ENCODE peak calls at places on chromosomes 7 and 10, in eight cellular contexts. One of them, this sample, is unnamed.

GRCh38 chr7:155693826-155694225 is 49.4 kb downstream of the RBM33 start:
- DNase-seq in K562: no peak
- DNase-seq in stimulated activated CD8-positive, alpha-beta memory T cell treated with anti-CD3 and anti-CD28 coated beads, Interleukin-15, amount 100 ng/mL, for 4 hours: no peak
- DNase-seq in GM12891: no peak
- DNase-seq in T-helper 2 cell treated with Interferon-gamma antibody and Interleukin-4, amounts not matched to agents 5 μg/mL and 100 μg/mL, for 36 hours: no peak
- DNase-seq in posterior cingulate gyrus: no peak
- DNase-seq in AG08395: peak
- DNase-seq in posterior vena cava: no peak
- DNase-seq in this sample: no peak

GRCh38 chr10:124591123-124591495 is 129.5 kb downstream of the LHPP start:
- DNase-seq in AG08395: no peak
- DNase-seq in posterior cingulate gyrus: no peak
- DNase-seq in posterior vena cava: no peak
- DNase-seq in T-helper 2 cell treated with Interferon-gamma antibody and Interleukin-4, amounts not matched to agents 5 μg/mL and 100 μg/mL, for 36 hours: no peak
- DNase-seq in K562: no peak
- DNase-seq in stimulated activated CD8-positive, alpha-beta memory T cell treated with anti-CD3 and anti-CD28 coated beads, Interleukin-15, amount 100 ng/mL, for 4 hours: no peak
- DNase-seq in GM12891: no peak
- DNase-seq in this sample: no peak

GRCh38 chr10:86443069-86443468 is 76.5 kb upstream of the GRID1 start:
- DNase-seq in posterior vena cava: no peak
- DNase-seq in T-helper 2 cell treated with Interferon-gamma antibody and Interleukin-4, amounts not matched to agents 5 μg/mL and 100 μg/mL, for 36 hours: no peak
- DNase-seq in posterior cingulate gyrus: no peak
- DNase-seq in stimulated activated CD8-positive, alpha-beta memory T cell treated with anti-CD3 and anti-CD28 coated beads, Interleukin-15, amount 100 ng/mL, for 4 hours: no peak
- DNase-seq in GM12891: no peak
- DNase-seq in AG08395: peak
- DNase-seq in K562: no peak
- DNase-seq in this sample: peak

GRCh38 chr7:22610871-22611757 is 111.1 kb upstream of the STEAP1B start:
- DNase-seq in posterior cingulate gyrus: no peak
- DNase-seq in K562: no peak
- DNase-seq in GM12891: no peak
- DNase-seq in AG08395: peak
- DNase-seq in stimulated activated CD8-positive, alpha-beta memory T cell treated with anti-CD3 and anti-CD28 coated beads, Interleukin-15, amount 100 ng/mL, for 4 hours: no peak
- DNase-seq in posterior vena cava: no peak
- DNase-seq in T-helper 2 cell treated with Interferon-gamma antibody and Interleukin-4, amounts not matched to agents 5 μg/mL and 100 μg/mL, for 36 hours: no peak
- DNase-seq in this sample: peak

GRCh38 chr7:157397751-157398691 is 61.2 kb downstream of the DNAJB6 start:
- DNase-seq in stimulated activated CD8-positive, alpha-beta memory T cell treated with anti-CD3 and anti-CD28 coated beads, Interleukin-15, amount 100 ng/mL, for 4 hours: no peak
- DNase-seq in posterior vena cava: peak
- DNase-seq in K562: peak
- DNase-seq in GM12891: no peak
- DNase-seq in T-helper 2 cell treated with Interferon-gamma antibody and Interleukin-4, amounts not matched to agents 5 μg/mL and 100 μg/mL, for 36 hours: no peak
- DNase-seq in AG08395: peak
- DNase-seq in posterior cingulate gyrus: no peak
- DNase-seq in this sample: peak

GRCh38 chr7:107370816-107371215 is 99.0 kb upstream of the GPR22 start:
- DNase-seq in AG08395: no peak
- DNase-seq in stimulated activated CD8-positive, alpha-beta memory T cell treated with anti-CD3 and anti-CD28 coated beads, Interleukin-15, amount 100 ng/mL, for 4 hours: no peak
- DNase-seq in posterior vena cava: no peak
- DNase-seq in posterior cingulate gyrus: no peak
- DNase-seq in K562: no peak
- DNase-seq in GM12891: no peak
- DNase-seq in T-helper 2 cell treated with Interferon-gamma antibody and Interleukin-4, amounts not matched to agents 5 μg/mL and 100 μg/mL, for 36 hours: no peak
- DNase-seq in this sample: no peak

GRCh38 chr7:94045566-94045965 is 41.4 kb upstream of the BET1 start:
- DNase-seq in posterior vena cava: no peak
- DNase-seq in GM12891: no peak
- DNase-seq in K562: no peak
- DNase-seq in AG08395: no peak
- DNase-seq in T-helper 2 cell treated with Interferon-gamma antibody and Interleukin-4, amounts not matched to agents 5 μg/mL and 100 μg/mL, for 36 hours: no peak
- DNase-seq in posterior cingulate gyrus: no peak
- DNase-seq in stimulated activated CD8-positive, alpha-beta memory T cell treated with anti-CD3 and anti-CD28 coated beads, Interleukin-15, amount 100 ng/mL, for 4 hours: no peak
- DNase-seq in this sample: peak

GRCh38 chr10:89120931-89121907 is 85.9 kb downstream of the CH25H start:
- DNase-seq in stimulated activated CD8-positive, alpha-beta memory T cell treated with anti-CD3 and anti-CD28 coated beads, Interleukin-15, amount 100 ng/mL, for 4 hours: no peak
- DNase-seq in GM12891: no peak
- DNase-seq in posterior cingulate gyrus: no peak
- DNase-seq in K562: no peak
- DNase-seq in T-helper 2 cell treated with Interferon-gamma antibody and Interleukin-4, amounts not matched to agents 5 μg/mL and 100 μg/mL, for 36 hours: no peak
- DNase-seq in posterior vena cava: no peak
- DNase-seq in AG08395: peak
- DNase-seq in this sample: peak

GRCh38 chr7:129952653-129953560 is at the start of gene UBE2H:
- DNase-seq in posterior cingulate gyrus: peak
- DNase-seq in stimulated activated CD8-positive, alpha-beta memory T cell treated with anti-CD3 and anti-CD28 coated beads, Interleukin-15, amount 100 ng/mL, for 4 hours: peak
- DNase-seq in K562: peak
- DNase-seq in posterior vena cava: peak
- DNase-seq in GM12891: peak
- DNase-seq in AG08395: peak
- DNase-seq in T-helper 2 cell treated with Interferon-gamma antibody and Interleukin-4, amounts not matched to agents 5 μg/mL and 100 μg/mL, for 36 hours: peak
- DNase-seq in this sample: peak

GRCh38 chr10:80437227-80437626 is 16.9 kb upstream of the TSPAN14 start:
- DNase-seq in stimulated activated CD8-positive, alpha-beta memory T cell treated with anti-CD3 and anti-CD28 coated beads, Interleukin-15, amount 100 ng/mL, for 4 hours: no peak
- DNase-seq in K562: no peak
- DNase-seq in AG08395: no peak
- DNase-seq in GM12891: no peak
- DNase-seq in posterior cingulate gyrus: no peak
- DNase-seq in posterior vena cava: no peak
- DNase-seq in T-helper 2 cell treated with Interferon-gamma antibody and Interleukin-4, amounts not matched to agents 5 μg/mL and 100 μg/mL, for 36 hours: no peak
- DNase-seq in this sample: no peak

GRCh38 chr10:63206997-63207952 is 74.1 kb downstream of the NRBF2 start:
- DNase-seq in AG08395: peak
- DNase-seq in T-helper 2 cell treated with Interferon-gamma antibody and Interleukin-4, amounts not matched to agents 5 μg/mL and 100 μg/mL, for 36 hours: no peak
- DNase-seq in posterior vena cava: no peak
- DNase-seq in stimulated activated CD8-positive, alpha-beta memory T cell treated with anti-CD3 and anti-CD28 coated beads, Interleukin-15, amount 100 ng/mL, for 4 hours: no peak
- DNase-seq in K562: no peak
- DNase-seq in GM12891: no peak
- DNase-seq in posterior cingulate gyrus: no peak
- DNase-seq in this sample: peak

GRCh38 chr7:139046143-139046542 is 10.3 kb upstream of the ZC3HAV1L start:
- DNase-seq in stimulated activated CD8-positive, alpha-beta memory T cell treated with anti-CD3 and anti-CD28 coated beads, Interleukin-15, amount 100 ng/mL, for 4 hours: no peak
- DNase-seq in AG08395: no peak
- DNase-seq in T-helper 2 cell treated with Interferon-gamma antibody and Interleukin-4, amounts not matched to agents 5 μg/mL and 100 μg/mL, for 36 hours: no peak
- DNase-seq in GM12891: no peak
- DNase-seq in posterior cingulate gyrus: no peak
- DNase-seq in posterior vena cava: no peak
- DNase-seq in K562: no peak
- DNase-seq in this sample: no peak

GRCh38 chr7:112236597-112236996 is 30.1 kb downstream of the ZNF277 start:
- DNase-seq in posterior cingulate gyrus: no peak
- DNase-seq in AG08395: no peak
- DNase-seq in stimulated activated CD8-positive, alpha-beta memory T cell treated with anti-CD3 and anti-CD28 coated beads, Interleukin-15, amount 100 ng/mL, for 4 hours: no peak
- DNase-seq in posterior vena cava: no peak
- DNase-seq in K562: no peak
- DNase-seq in T-helper 2 cell treated with Interferon-gamma antibody and Interleukin-4, amounts not matched to agents 5 μg/mL and 100 μg/mL, for 36 hours: no peak
- DNase-seq in GM12891: no peak
- DNase-seq in this sample: no peak

GRCh38 chr10:60908896-60909295 is 35.1 kb downstream of the RHOBTB1 start:
- DNase-seq in posterior cingulate gyrus: no peak
- DNase-seq in GM12891: no peak
- DNase-seq in posterior vena cava: no peak
- DNase-seq in T-helper 2 cell treated with Interferon-gamma antibody and Interleukin-4, amounts not matched to agents 5 μg/mL and 100 μg/mL, for 36 hours: no peak
- DNase-seq in stimulated activated CD8-positive, alpha-beta memory T cell treated with anti-CD3 and anti-CD28 coated beads, Interleukin-15, amount 100 ng/mL, for 4 hours: no peak
- DNase-seq in AG08395: no peak
- DNase-seq in K562: no peak
- DNase-seq in this sample: no peak

GRCh38 chr7:75813781-75814236 is at the start of gene CCL24:
- DNase-seq in posterior vena cava: no peak
- DNase-seq in K562: peak
- DNase-seq in posterior cingulate gyrus: no peak
- DNase-seq in T-helper 2 cell treated with Interferon-gamma antibody and Interleukin-4, amounts not matched to agents 5 μg/mL and 100 μg/mL, for 36 hours: no peak
- DNase-seq in stimulated activated CD8-positive, alpha-beta memory T cell treated with anti-CD3 and anti-CD28 coated beads, Interleukin-15, amount 100 ng/mL, for 4 hours: no peak
- DNase-seq in AG08395: no peak
- DNase-seq in GM12891: no peak
- DNase-seq in this sample: no peak

GRCh38 chr10:34137955-34138354 is 677.1 kb downstream of the PARD3 start:
- DNase-seq in K562: no peak
- DNase-seq in GM12891: no peak
- DNase-seq in posterior vena cava: no peak
- DNase-seq in AG08395: no peak
- DNase-seq in stimulated activated CD8-positive, alpha-beta memory T cell treated with anti-CD3 and anti-CD28 coated beads, Interleukin-15, amount 100 ng/mL, for 4 hours: no peak
- DNase-seq in T-helper 2 cell treated with Interferon-gamma antibody and Interleukin-4, amounts not matched to agents 5 μg/mL and 100 μg/mL, for 36 hours: no peak
- DNase-seq in posterior cingulate gyrus: no peak
- DNase-seq in this sample: peak

GRCh38 chr7:41507686-41508268 is 195.1 kb downstream of the INHBA start:
- DNase-seq in AG08395: no peak
- DNase-seq in K562: no peak
- DNase-seq in stimulated activated CD8-positive, alpha-beta memory T cell treated with anti-CD3 and anti-CD28 coated beads, Interleukin-15, amount 100 ng/mL, for 4 hours: no peak
- DNase-seq in T-helper 2 cell treated with Interferon-gamma antibody and Interleukin-4, amounts not matched to agents 5 μg/mL and 100 μg/mL, for 36 hours: no peak
- DNase-seq in GM12891: no peak
- DNase-seq in posterior cingulate gyrus: no peak
- DNase-seq in posterior vena cava: no peak
- DNase-seq in this sample: no peak

GRCh38 chr7:50562126-50562525 is 3.1 kb downstream of the DDC start:
- DNase-seq in AG08395: no peak
- DNase-seq in K562: peak
- DNase-seq in stimulated activated CD8-positive, alpha-beta memory T cell treated with anti-CD3 and anti-CD28 coated beads, Interleukin-15, amount 100 ng/mL, for 4 hours: no peak
- DNase-seq in GM12891: no peak
- DNase-seq in posterior cingulate gyrus: no peak
- DNase-seq in posterior vena cava: no peak
- DNase-seq in T-helper 2 cell treated with Interferon-gamma antibody and Interleukin-4, amounts not matched to agents 5 μg/mL and 100 μg/mL, for 36 hours: no peak
- DNase-seq in this sample: no peak

GRCh38 chr10:125056161-125057132 is 103.9 kb downstream of the CTBP2 start:
- DNase-seq in posterior vena cava: peak
- DNase-seq in stimulated activated CD8-positive, alpha-beta memory T cell treated with anti-CD3 and anti-CD28 coated beads, Interleukin-15, amount 100 ng/mL, for 4 hours: no peak
- DNase-seq in AG08395: no peak
- DNase-seq in K562: no peak
- DNase-seq in GM12891: no peak
- DNase-seq in posterior cingulate gyrus: no peak
- DNase-seq in T-helper 2 cell treated with Interferon-gamma antibody and Interleukin-4, amounts not matched to agents 5 μg/mL and 100 μg/mL, for 36 hours: no peak
- DNase-seq in this sample: no peak

GRCh38 chr7:157011333-157012112 is 1.1 kb upstream of the MNX1 start:
- DNase-seq in T-helper 2 cell treated with Interferon-gamma antibody and Interleukin-4, amounts not matched to agents 5 μg/mL and 100 μg/mL, for 36 hours: no peak
- DNase-seq in posterior vena cava: no peak
- DNase-seq in stimulated activated CD8-positive, alpha-beta memory T cell treated with anti-CD3 and anti-CD28 coated beads, Interleukin-15, amount 100 ng/mL, for 4 hours: no peak
- DNase-seq in AG08395: no peak
- DNase-seq in posterior cingulate gyrus: no peak
- DNase-seq in K562: no peak
- DNase-seq in GM12891: no peak
- DNase-seq in this sample: no peak

GRCh38 chr10:43854042-43854441 is 205.4 kb upstream of the ZNF32 start:
- DNase-seq in posterior cingulate gyrus: no peak
- DNase-seq in posterior vena cava: no peak
- DNase-seq in T-helper 2 cell treated with Interferon-gamma antibody and Interleukin-4, amounts not matched to agents 5 μg/mL and 100 μg/mL, for 36 hours: no peak
- DNase-seq in AG08395: peak
- DNase-seq in GM12891: no peak
- DNase-seq in stimulated activated CD8-positive, alpha-beta memory T cell treated with anti-CD3 and anti-CD28 coated beads, Interleukin-15, amount 100 ng/mL, for 4 hours: no peak
- DNase-seq in K562: no peak
- DNase-seq in this sample: peak

GRCh38 chr10:126504051-126504760 is 115.9 kb upstream of the ADAM12 start:
- DNase-seq in posterior vena cava: peak
- DNase-seq in stimulated activated CD8-positive, alpha-beta memory T cell treated with anti-CD3 and anti-CD28 coated beads, Interleukin-15, amount 100 ng/mL, for 4 hours: no peak
- DNase-seq in AG08395: peak
- DNase-seq in GM12891: peak
- DNase-seq in K562: peak
- DNase-seq in posterior cingulate gyrus: no peak
- DNase-seq in T-helper 2 cell treated with Interferon-gamma antibody and Interleukin-4, amounts not matched to agents 5 μg/mL and 100 μg/mL, for 36 hours: no peak
- DNase-seq in this sample: peak

GRCh38 chr7:95658676-95659075 is 62.4 kb upstream of the PDK4 start:
- DNase-seq in GM12891: no peak
- DNase-seq in AG08395: no peak
- DNase-seq in K562: no peak
- DNase-seq in posterior vena cava: no peak
- DNase-seq in stimulated activated CD8-positive, alpha-beta memory T cell treated with anti-CD3 and anti-CD28 coated beads, Interleukin-15, amount 100 ng/mL, for 4 hours: no peak
- DNase-seq in posterior cingulate gyrus: no peak
- DNase-seq in T-helper 2 cell treated with Interferon-gamma antibody and Interleukin-4, amounts not matched to agents 5 μg/mL and 100 μg/mL, for 36 hours: no peak
- DNase-seq in this sample: no peak

GRCh38 chr10:88553116-88553752 is 29.9 kb downstream of the RNLS start:
- DNase-seq in K562: peak
- DNase-seq in GM12891: no peak
- DNase-seq in AG08395: peak
- DNase-seq in T-helper 2 cell treated with Interferon-gamma antibody and Interleukin-4, amounts not matched to agents 5 μg/mL and 100 μg/mL, for 36 hours: peak
- DNase-seq in posterior vena cava: no peak
- DNase-seq in posterior cingulate gyrus: no peak
- DNase-seq in stimulated activated CD8-positive, alpha-beta memory T cell treated with anti-CD3 and anti-CD28 coated beads, Interleukin-15, amount 100 ng/mL, for 4 hours: no peak
- DNase-seq in this sample: peak